ENCODE peak calls at places on chromosomes 11 and 22, in four cellular contexts. N, Y, L and Z are unnamed samples.

GRCh38 chr11:13297308-13297916 is 19.8 kb downstream of the BMAL1 start:
- DNase-seq in N (no peak), Y (no peak), L (no peak), Z (no peak)

GRCh38 chr22:39592104-39593060 is 21.8 kb downstream of the CACNA1I start:
- DNase-seq in Y (no peak), N (peak), L (peak), Z (no peak)

GRCh38 chr22:47370448-47371262 is 608.2 kb downstream of the TBC1D22A start:
- DNase-seq in L (no peak), N (no peak), Y (peak), Z (no peak)

GRCh38 chr22:50678218-50678650 is 5.6 kb downstream of the SHANK3 start:
- DNase-seq in L (no peak), N (no peak), Y (no peak), Z (no peak)

GRCh38 chr11:125404136-125404810 is 91.8 kb downstream of the FEZ1 start:
- DNase-seq in Y (no peak), L (peak), N (no peak), Z (peak)

GRCh38 chr11:13831707-13832106 is 130.8 kb upstream of the SPON1 start:
- DNase-seq in Y (no peak), L (no peak), N (peak), Z (no peak)

GRCh38 chr11:65651589-65652510 is 10.9 kb downstream of the RELA start:
- DNase-seq in N (peak), L (peak), Y (peak), Z (no peak)

GRCh38 chr11:78419327-78419726 is 1.7 kb upstream of the GAB2 start:
- DNase-seq in Y (peak), N (peak), L (no peak), Z (no peak)

GRCh38 chr11:85945788-85946187 is 90.6 kb downstream of the CCDC83 start:
- DNase-seq in Y (no peak), L (no peak), N (no peak), Z (peak)

GRCh38 chr11:11313426-11313825 is 39.6 kb downstream of the CSNK2A3 start:
- DNase-seq in L (no peak), Y (no peak), N (peak), Z (no peak)

GRCh38 chr22:38570841-38571364 is 920 bp upstream of the DMC1 start:
- DNase-seq in Y (peak), L (peak), N (peak), Z (peak)

DNA sequence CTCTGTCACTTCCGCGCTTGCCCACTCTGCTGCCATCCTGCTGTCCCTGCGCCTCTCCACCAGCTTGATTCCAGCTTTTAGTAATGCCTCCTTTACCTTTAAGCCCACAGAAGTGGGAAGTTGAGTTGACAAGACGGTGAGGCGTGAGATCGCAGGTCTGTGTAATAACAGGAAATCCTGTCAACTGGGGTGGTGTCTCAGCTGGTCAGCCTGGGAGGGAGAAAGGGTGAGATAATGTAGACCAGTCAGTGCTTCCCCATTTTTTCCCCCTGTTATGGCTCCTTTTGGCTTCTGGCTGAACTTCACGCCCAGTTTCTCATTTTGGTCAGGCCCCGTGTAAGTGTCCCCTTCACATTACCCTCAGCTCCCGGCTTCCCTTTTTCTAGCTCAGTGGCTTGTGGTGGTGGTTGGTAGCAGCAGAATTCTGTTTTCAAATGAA is 98.9 kb downstream of the TRAF6 start:
- DNase-seq in L (no peak), N (no peak), Y (peak), Z (no peak)
- H3K9ac ChIP-seq in L (no peak), N (no peak), Y (no peak), Z (no peak)

DNA sequence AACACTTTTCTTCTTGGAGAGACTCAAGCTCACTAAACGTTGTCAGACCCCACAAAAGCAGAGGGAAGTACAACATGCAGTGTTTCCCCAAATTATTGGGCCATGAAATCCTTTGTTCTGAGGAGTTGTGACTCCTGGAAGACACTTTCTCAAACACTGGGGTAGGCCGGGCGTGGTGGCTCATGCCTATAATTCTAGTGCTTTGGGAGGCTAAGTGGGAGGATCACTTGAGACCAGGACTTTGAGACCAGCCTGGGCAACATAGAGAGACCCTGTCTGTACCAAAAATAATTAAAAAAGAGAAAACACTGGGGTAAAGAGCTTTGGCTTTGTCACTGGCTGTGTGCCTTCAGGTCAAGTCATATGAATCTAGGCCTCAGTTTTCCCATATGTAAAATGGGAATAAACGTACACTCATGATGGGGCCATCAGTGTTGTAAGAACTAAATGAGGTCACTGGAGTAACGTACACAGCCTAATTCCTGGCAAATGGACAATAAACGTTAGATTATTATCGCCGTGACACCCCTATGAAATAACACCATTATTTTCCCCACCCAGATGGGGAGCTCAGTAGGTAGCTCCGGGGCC is 92.0 kb downstream of the RRM1 start:
- DNase-seq in N (no peak), Y (no peak), L (no peak), Z (no peak)
- H3K9ac ChIP-seq in N (no peak), Y (no peak), L (no peak), Z (no peak)

GRCh38 chr11:101446726-101447125 is 137.1 kb downstream of the TRPC6 start:
- DNase-seq in L (no peak), N (no peak), Y (no peak), Z (no peak)
- H3K9ac ChIP-seq in L (no peak), N (no peak), Y (no peak), Z (no peak)

GRCh38 chr11:58391879-58392278 is 14.8 kb downstream of the OR5B3 start:
- DNase-seq in L (no peak), N (no peak), Y (no peak), Z (no peak)
- H3K9ac ChIP-seq in L (no peak), N (no peak), Y (no peak), Z (no peak)

GRCh38 chr11:130478204-130478701 is 29.8 kb downstream of the ADAMTS15 start:
- DNase-seq in Y (peak), N (peak), L (peak), Z (no peak)
- H3K9ac ChIP-seq in Y (no peak), N (no peak), L (no peak), Z (no peak)

DNA sequence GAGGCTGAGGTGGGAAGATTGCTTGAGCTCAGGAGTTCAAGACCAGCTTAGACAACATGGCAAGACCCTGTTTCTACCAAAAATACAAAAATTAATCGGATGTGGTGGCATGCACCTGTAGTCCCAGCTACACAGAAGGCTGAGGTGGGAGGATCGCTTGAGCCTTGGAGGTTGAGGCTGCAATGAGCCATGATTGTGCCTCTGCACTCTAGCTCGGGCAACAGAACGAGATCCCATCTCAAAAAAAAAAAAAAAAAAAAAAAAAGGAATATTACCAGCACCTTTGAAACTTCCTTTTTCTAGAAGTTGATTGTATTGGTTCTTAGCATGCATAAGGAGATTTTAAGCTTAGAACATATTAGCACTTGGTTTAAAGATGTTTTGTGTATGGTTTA is 11.4 kb downstream of the CRKL start:
- DNase-seq in N (no peak), L (no peak), Y (no peak), Z (no peak)
- H3K9ac ChIP-seq in N (no peak), L (no peak), Y (no peak), Z (no peak)

DNA sequence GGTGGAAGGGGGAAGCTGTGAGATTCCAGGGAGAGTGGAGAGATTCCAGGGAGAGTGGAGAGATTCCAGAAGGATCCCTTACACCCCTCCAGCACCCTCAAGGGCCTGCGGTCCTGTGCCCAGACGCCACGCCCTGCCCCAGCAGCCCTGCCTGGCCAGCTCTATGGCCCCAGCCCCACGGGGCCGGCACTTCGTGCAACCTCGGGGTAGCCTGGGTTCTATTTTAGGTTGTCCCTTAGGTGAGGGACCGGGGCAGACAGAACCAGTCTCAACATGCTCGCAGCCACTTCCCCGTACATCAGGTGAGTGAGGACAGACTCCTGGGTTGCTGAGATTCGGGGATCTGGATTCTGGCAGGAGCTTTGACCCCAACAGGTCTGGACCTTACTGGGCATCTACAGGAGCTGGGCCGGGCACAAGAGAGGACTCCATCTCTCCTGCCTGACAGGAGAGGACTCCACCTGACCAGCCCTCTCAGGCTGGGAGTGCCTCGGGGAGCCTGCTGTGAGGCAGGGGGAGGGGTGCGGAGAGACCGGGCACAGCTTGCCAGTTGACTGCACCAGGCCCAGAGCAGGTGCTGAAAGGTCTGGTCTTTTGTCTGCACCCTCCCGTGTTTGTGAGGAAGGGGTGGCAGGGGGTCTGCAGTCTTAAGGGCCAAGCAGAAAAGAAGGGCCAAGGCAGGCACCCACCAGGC is 8.5 kb upstream of the ADORA2A start:
- DNase-seq in N (no peak), Y (no peak), L (peak), Z (peak)
- H3K9ac ChIP-seq in N (no peak), Y (no peak), L (no peak), Z (no peak)